ENCODE peak calls at places on chromosomes 4 and X, in seven cellular contexts. G is NCI-H446 treated with DMSO at 0.1 percent for 48 hours; N is activated gamma-delta T cell treated with anti-CD3 and anti-CD28 coated beads, Interleukin-2, amount 50 U/mL, for 16 hours; V is NCI-H1092 treated with DMSO at 0.1 percent for 48 hours; I is COR-L47; R is fibroblast of lung; Y is aorta. T is an unnamed sample.
A peak's percentile ranks its signal among the peaks of the same experiment; 100 is the strongest.

GRCh38 chr4:111283066-111283677 is 660.3 kb upstream of the PITX2 start:
- DNase-seq in N (no peak), G (no peak), R (peak; percentile 53), I (no peak), Y (peak; percentile 49), V (no peak), T (no peak)

GRCh38 chr4:152448038-152448437 is 87.9 kb downstream of the FBXW7 start:
- DNase-seq in N (no peak), R (no peak), V (no peak), Y (no peak), I (no peak), G (no peak), T (no peak)

GRCh38 chrX:130174051-130174704 is 2.4 kb downstream of the RAB33A start:
- DNase-seq in I (no peak), N (no peak), R (peak; percentile 85), Y (peak; percentile 50), V (no peak), G (no peak), T (no peak)

GRCh38 chrX:57367649-57368048 is 81.1 kb downstream of the FAAH2 start:
- DNase-seq in Y (no peak), I (peak; percentile 18), G (no peak), R (no peak), N (no peak), V (no peak), T (no peak)

GRCh38 chrX:153769865-153770605 is 6.0 kb downstream of the PLXNB3 start:
- DNase-seq in N (no peak), G (no peak), I (no peak), V (no peak), R (no peak), Y (peak; percentile 40), T (no peak)

GRCh38 chr4:119725688-119726330 is 97.2 kb upstream of the PDE5A start:
- DNase-seq in Y (no peak), G (no peak), V (no peak), N (no peak), I (no peak), R (peak; percentile 53), T (no peak)

GRCh38 chrX:117838581-117839331 is 277.9 kb downstream of the KLHL13 start:
- DNase-seq in V (no peak), Y (no peak), I (no peak), N (no peak), R (no peak), G (no peak), T (no peak)

GRCh38 chrX:129737921-129738320 is 858 bp upstream of the XPNPEP2 start:
- DNase-seq in Y (no peak), R (peak; percentile 70), V (no peak), I (no peak), N (no peak), G (no peak), T (peak; percentile 65)

GRCh38 chr4:69524708-69525107 is 29.0 kb upstream of the UGT2B4 start:
- DNase-seq in Y (no peak), I (no peak), V (no peak), R (peak; percentile 25), G (no peak), N (no peak), T (no peak)

GRCh38 chr4:164188236-164188635 is 565.7 kb upstream of the SMIM31 start:
- DNase-seq in R (no peak), Y (peak; percentile 33), V (no peak), I (no peak), G (no peak), N (no peak), T (no peak)

GRCh38 chr4:77699731-77700210 is 94.2 kb downstream of the CXCL13 start:
- DNase-seq in I (no peak), N (no peak), Y (no peak), V (no peak), G (no peak), R (peak; percentile 96), T (no peak)

GRCh38 chrX:18702362-18703195 is 4.9 kb upstream of the PPEF1 start:
- DNase-seq in R (peak; percentile 91), Y (no peak), I (no peak), G (no peak), N (no peak), V (no peak), T (no peak)

GRCh38 chr4:134027931-134028330 is 173.7 kb downstream of the PABPC4L start:
- DNase-seq in Y (no peak), I (no peak), R (peak; percentile 76), G (no peak), N (no peak), V (no peak), T (no peak)

GRCh38 chrX:12970691-12971202 is 4.2 kb upstream of the TMSB4X start:
- DNase-seq in G (peak; percentile 52), V (peak; percentile 82), R (peak; percentile 71), Y (no peak), I (peak; percentile 23), N (no peak), T (peak; percentile 51)

GRCh38 chrX:47836164-47837072 is at the start of gene ZNF81:
- DNase-seq in V (peak; percentile 95), Y (peak; percentile 97), N (peak; percentile 77), R (peak; percentile 96), I (peak; percentile 93), G (peak; percentile 84), T (peak; percentile 91)

GRCh38 chr4:5371415-5372190 is 320.3 kb downstream of the STK32B start:
- DNase-seq in Y (no peak), R (no peak), I (no peak), N (no peak), G (peak; percentile 12), V (no peak), T (no peak)

GRCh38 chrX:115898382-115899001 is 272.1 kb upstream of the AGTR2 start:
- DNase-seq in V (peak; percentile 59), I (peak; percentile 42), N (peak; percentile 30), R (no peak), Y (peak; percentile 79), G (peak; percentile 18), T (peak; percentile 61)